ENCODE peak calls at places on chromosomes 2 and 18, in seven cellular contexts. Y is mesenchymal stem cell; W is nephron progenitor cell; R is naive thymus-derived CD4-positive, alpha-beta T cell; Q is left ventricle myocardium inferior; U is GDM1; Z is right atrium auricular region. V is an unnamed sample.
A peak's percentile ranks its signal among the peaks of the same experiment; 100 is the strongest.

GRCh38 chr18:62715829-62716678 is 713 bp downstream of the PHLPP1 start:
- DNase-seq in Y (peak; percentile 75), R (peak; percentile 56), Z (peak; percentile 64), W (peak; percentile 60), Q (peak; percentile 57), U (no peak), V (peak; percentile 64)

GRCh38 chr2:169331461-169331860 is 30.9 kb downstream of the LRP2 start:
- DNase-seq in Y (no peak), U (no peak), W (no peak), Q (no peak), R (no peak), Z (no peak), V (no peak)

GRCh38 chr18:34350778-34351177 is 126.1 kb upstream of the NOL4 start:
- DNase-seq in W (no peak), Q (no peak), Z (no peak), U (no peak), Y (no peak), R (no peak), V (no peak)

GRCh38 chr2:15729001-15729400 is 137.3 kb downstream of the DDX1 start:
- DNase-seq in W (no peak), Q (no peak), U (no peak), Y (no peak), Z (no peak), R (no peak), V (no peak)

GRCh38 chr2:149125031-149125725 is 86.7 kb downstream of the LYPD6B start:
- DNase-seq in U (no peak), Y (no peak), Z (no peak), Q (no peak), W (no peak), R (no peak), V (no peak)

GRCh38 chr2:133843091-133843490 is 274.8 kb upstream of the NCKAP5 start:
- DNase-seq in Q (no peak), W (no peak), Z (no peak), R (no peak), Y (no peak), U (no peak), V (no peak)

GRCh38 chr18:55334875-55335274 is 253.1 kb downstream of the TCF4 start:
- DNase-seq in Z (no peak), R (no peak), W (no peak), Y (no peak), U (no peak), Q (peak; percentile 37), V (no peak)

GRCh38 chr2:40230186-40230585 is 221.7 kb downstream of the SLC8A1 start:
- DNase-seq in W (no peak), Q (no peak), R (no peak), Z (no peak), U (no peak), Y (no peak), V (no peak)

GRCh38 chr2:38474833-38475566 is 97.9 kb upstream of the ATL2 start:
- DNase-seq in Q (no peak), R (no peak), W (no peak), U (no peak), Z (no peak), Y (no peak), V (no peak)

GRCh38 chr2:3478846-3479385 is 40.4 kb downstream of the ADI1 start:
- DNase-seq in Y (no peak), W (no peak), U (no peak), Q (no peak), R (no peak), Z (no peak), V (no peak)

GRCh38 chr18:28115149-28115550 is 61.8 kb downstream of the CDH2 start:
- DNase-seq in W (no peak), R (no peak), U (no peak), Z (no peak), Q (no peak), Y (peak; percentile 95), V (no peak)

GRCh38 chr2:45709137-45709536 is 57.7 kb downstream of the PRKCE start:
- DNase-seq in Q (peak; percentile 53), W (no peak), R (no peak), Y (no peak), Z (no peak), U (no peak), V (no peak)

GRCh38 chr2:54310961-54311360 is 54.9 kb upstream of the TSPYL6 start:
- DNase-seq in Z (no peak), R (no peak), Q (no peak), U (no peak), Y (no peak), W (no peak), V (no peak)

GRCh38 chr2:42878581-42878980 is 86.2 kb upstream of the HAAO start:
- DNase-seq in U (no peak), Z (no peak), W (no peak), Y (no peak), R (no peak), Q (no peak), V (no peak)

GRCh38 chr2:54503192-54503591 is 47.1 kb downstream of the SPTBN1 start:
- DNase-seq in Y (no peak), W (peak; percentile 68), Z (no peak), U (peak; percentile 61), R (no peak), Q (no peak), V (no peak)

GRCh38 chr18:13823707-13824395 is at the start of gene MC5R:
- DNase-seq in W (peak; percentile 86), Z (no peak), U (peak; percentile 55), Q (peak; percentile 61), Y (peak; percentile 18), R (peak; percentile 50), V (peak; percentile 48)

GRCh38 chr2:8176837-8177236 is 505.0 kb upstream of the ID2 start:
- DNase-seq in Y (no peak), U (no peak), R (no peak), W (no peak), Z (no peak), Q (no peak), V (no peak)

GRCh38 chr2:230134496-230135073 is 65.9 kb upstream of the SLC16A14 start:
- DNase-seq in R (no peak), Y (peak; percentile 70), U (no peak), Z (no peak), Q (no peak), W (no peak), V (no peak)

GRCh38 chr2:100781009-100781325 is 39.0 kb upstream of the NPAS2 start:
- DNase-seq in Z (no peak), Y (no peak), W (no peak), Q (no peak), U (no peak), R (no peak), V (no peak)

GRCh38 chr2:30772021-30772705 is 35.1 kb downstream of the CAPN13 start:
- DNase-seq in U (no peak), Z (peak; percentile 43), R (no peak), Y (no peak), W (no peak), Q (no peak), V (no peak)

GRCh38 chr2:35356332-35356731 is 999.2 kb upstream of the CRIM1 start:
- DNase-seq in R (no peak), Z (no peak), W (no peak), U (no peak), Q (no peak), Y (no peak), V (no peak)

GRCh38 chr2:160516547-160517365 is 23.1 kb upstream of the RBMS1 start:
- DNase-seq in W (no peak), Z (no peak), R (no peak), Y (peak; percentile 80), Q (no peak), U (no peak), V (no peak)

GRCh38 chr2:60977562-60977895 is 40.0 kb upstream of the PEX13 start:
- DNase-seq in R (no peak), Q (no peak), U (no peak), Y (no peak), W (no peak), Z (no peak), V (no peak)

GRCh38 chr18:28185121-28185520 is 8.2 kb upstream of the CDH2 start:
- DNase-seq in Q (no peak), W (no peak), Y (no peak), Z (no peak), U (no peak), R (no peak), V (no peak)

GRCh38 chr2:199455533-199456382 is 2.0 kb downstream of the SATB2 start:
- DNase-seq in Q (no peak), R (no peak), U (no peak), W (peak; percentile 83), Z (no peak), Y (no peak), V (no peak)

GRCh38 chr2:42105330-42106256 is 57.8 kb downstream of the PKDCC start:
- DNase-seq in Y (no peak), R (peak; percentile 92), W (no peak), Q (peak; percentile 29), Z (no peak), U (no peak), V (peak; percentile 61)

GRCh38 chr2:232377841-232378734 is 463 bp upstream of the ALPP start:
- DNase-seq in U (no peak), R (no peak), Q (no peak), Z (no peak), W (no peak), Y (no peak), V (no peak)

V was measured in lung.